ENCODE peak calls at places on chromosomes 16 and 17, in five cellular contexts. One of them, this sample, is unnamed.

GRCh38 chr16:48583075-48584065 is 26.6 kb downstream of the N4BP1 start:
- DNase-seq in PC-9: no peak
- DNase-seq in cardiac fibroblast: peak
- DNase-seq in endothelial cell: no peak
- DNase-seq in Peyer's patch: no peak
- DNase-seq in this sample: no peak

GRCh38 chr16:56041556-56042140 is 149.6 kb upstream of the GNAO1 start:
- DNase-seq in PC-9: peak
- DNase-seq in cardiac fibroblast: peak
- DNase-seq in endothelial cell: peak
- DNase-seq in Peyer's patch: peak
- DNase-seq in this sample: peak

GRCh38 chr17:82889496-82890338 is 49.9 kb upstream of the ZNF750 start:
- DNase-seq in PC-9: peak
- DNase-seq in cardiac fibroblast: no peak
- DNase-seq in endothelial cell: no peak
- DNase-seq in Peyer's patch: no peak
- DNase-seq in this sample: no peak

GRCh38 chr17:44766409-44767038 is 7.7 kb downstream of the ADAM11 start:
- DNase-seq in PC-9: no peak
- DNase-seq in cardiac fibroblast: no peak
- DNase-seq in endothelial cell: no peak
- DNase-seq in Peyer's patch: no peak
- DNase-seq in this sample: no peak

GRCh38 chr16:21260870-21261791 is 17.0 kb downstream of the CRYM start:
- DNase-seq in PC-9: peak
- DNase-seq in cardiac fibroblast: peak
- DNase-seq in endothelial cell: no peak
- DNase-seq in Peyer's patch: peak
- DNase-seq in this sample: no peak

GRCh38 chr17:33039874-33040273 is 48.2 kb downstream of the SPACA3 start:
- DNase-seq in PC-9: no peak
- DNase-seq in cardiac fibroblast: peak
- DNase-seq in endothelial cell: no peak
- DNase-seq in Peyer's patch: no peak
- DNase-seq in this sample: no peak

GRCh38 chr17:10799407-10799806 is 4.5 kb downstream of the TMEM238L start:
- DNase-seq in PC-9: no peak
- DNase-seq in cardiac fibroblast: no peak
- DNase-seq in endothelial cell: no peak
- DNase-seq in Peyer's patch: peak
- DNase-seq in this sample: no peak

GRCh38 chr17:1976000-1976682 is 49.0 kb downstream of the RTN4RL1 start:
- DNase-seq in PC-9: no peak
- DNase-seq in cardiac fibroblast: no peak
- DNase-seq in endothelial cell: no peak
- DNase-seq in Peyer's patch: no peak
- DNase-seq in this sample: no peak

GRCh38 chr17:29933379-29933778 is 3.4 kb upstream of the SSH2 start:
- DNase-seq in PC-9: no peak
- DNase-seq in cardiac fibroblast: peak
- DNase-seq in endothelial cell: no peak
- DNase-seq in Peyer's patch: no peak
- DNase-seq in this sample: no peak

GRCh38 chr16:70594569-70594968 is 51.8 kb upstream of the IL34 start:
- DNase-seq in PC-9: peak
- DNase-seq in cardiac fibroblast: no peak
- DNase-seq in endothelial cell: no peak
- DNase-seq in Peyer's patch: no peak
- DNase-seq in this sample: no peak

GRCh38 chr17:34997355-34997862 is 17.1 kb downstream of the LIG3 start:
- DNase-seq in PC-9: no peak
- DNase-seq in cardiac fibroblast: peak
- DNase-seq in endothelial cell: no peak
- DNase-seq in Peyer's patch: peak
- DNase-seq in this sample: no peak

GRCh38 chr16:86306811-86307517 is 203.4 kb upstream of the FOXF1 start:
- DNase-seq in PC-9: no peak
- DNase-seq in cardiac fibroblast: peak
- DNase-seq in endothelial cell: no peak
- DNase-seq in Peyer's patch: no peak
- DNase-seq in this sample: no peak

GRCh38 chr17:74430385-74430705 is 1.5 kb upstream of the GPRC5C start:
- DNase-seq in PC-9: no peak
- DNase-seq in cardiac fibroblast: no peak
- DNase-seq in endothelial cell: no peak
- DNase-seq in Peyer's patch: no peak
- DNase-seq in this sample: no peak

GRCh38 chr17:69828087-69828486 is 246.9 kb upstream of the KCNJ16 start:
- DNase-seq in PC-9: no peak
- DNase-seq in cardiac fibroblast: peak
- DNase-seq in endothelial cell: no peak
- DNase-seq in Peyer's patch: no peak
- DNase-seq in this sample: no peak

DNA sequence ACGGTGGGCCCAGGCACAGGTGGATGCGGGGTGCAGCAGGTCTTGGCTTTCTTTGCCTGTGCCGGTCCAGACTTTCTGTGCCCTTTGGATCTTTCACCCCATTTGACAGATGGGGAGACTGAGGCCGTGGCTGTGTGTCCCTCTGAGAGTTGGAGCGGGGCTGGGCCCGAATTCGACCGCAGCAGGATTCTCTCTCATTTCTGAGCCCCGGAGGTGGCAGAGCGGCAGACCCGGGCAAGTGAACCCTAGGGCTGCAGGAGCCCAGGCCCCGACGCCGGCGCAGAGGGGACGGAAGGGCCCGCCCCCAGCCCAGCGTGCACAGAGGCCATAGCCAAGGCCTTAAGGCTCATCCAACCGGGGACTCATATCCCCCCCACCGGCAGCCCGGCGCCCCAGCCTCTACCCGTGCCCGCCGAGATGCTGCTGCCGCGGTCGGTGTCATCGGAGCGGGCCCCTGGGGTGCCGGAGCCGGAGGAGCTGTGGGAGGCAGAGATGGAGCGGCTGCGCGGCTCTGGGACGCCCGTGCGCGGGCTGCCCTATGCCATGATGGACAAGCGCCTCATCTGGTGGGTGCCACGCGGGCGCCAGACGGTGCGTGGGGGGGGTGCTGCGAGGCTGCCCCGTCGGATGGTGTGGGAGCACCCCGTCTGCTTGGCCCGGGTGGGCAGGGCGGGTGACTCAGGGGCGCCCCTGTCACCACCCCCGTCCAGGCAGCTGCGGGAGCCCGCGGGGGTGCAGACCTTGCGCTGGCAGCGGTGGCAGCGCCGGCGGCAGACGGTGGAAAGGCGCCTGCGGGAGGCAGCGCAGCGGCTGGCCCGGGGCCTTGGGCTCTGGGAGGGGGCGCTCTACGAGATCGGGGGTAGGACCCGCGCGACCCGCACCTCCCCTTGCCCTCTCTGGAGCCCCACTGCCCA is 858 bp downstream of the TMC8 start:
- DNase-seq in PC-9: no peak
- DNase-seq in cardiac fibroblast: no peak
- DNase-seq in endothelial cell: no peak
- DNase-seq in Peyer's patch: peak
- DNase-seq in this sample: peak
- TF ChIP-seq CTCF in PC-9: no peak
- TF ChIP-seq CTCF in cardiac fibroblast: no peak
- TF ChIP-seq CTCF in endothelial cell: no peak
- TF ChIP-seq CTCF in Peyer's patch: no peak
- TF ChIP-seq CTCF in this sample: no peak

GRCh38 chr17:76089680-76090516 is 10.9 kb downstream of the ZACN start:
- DNase-seq in PC-9: no peak
- DNase-seq in cardiac fibroblast: no peak
- DNase-seq in endothelial cell: no peak
- DNase-seq in Peyer's patch: no peak
- DNase-seq in this sample: no peak

GRCh38 chr17:76088868-76089576 is 10.0 kb downstream of the ZACN start:
- DNase-seq in PC-9: no peak
- DNase-seq in cardiac fibroblast: no peak
- DNase-seq in endothelial cell: no peak
- DNase-seq in Peyer's patch: no peak
- DNase-seq in this sample: no peak

GRCh38 chr17:76086384-76086783 is 7.4 kb downstream of the ZACN start:
- DNase-seq in PC-9: no peak
- DNase-seq in cardiac fibroblast: no peak
- DNase-seq in endothelial cell: no peak
- DNase-seq in Peyer's patch: no peak
- DNase-seq in this sample: no peak

GRCh38 chr17:76087531-76087930 is 8.5 kb downstream of the ZACN start:
- DNase-seq in PC-9: no peak
- DNase-seq in cardiac fibroblast: no peak
- DNase-seq in endothelial cell: no peak
- DNase-seq in Peyer's patch: no peak
- DNase-seq in this sample: no peak

GRCh38 chr17:76088041-76088867 is 9.3 kb downstream of the ZACN start:
- DNase-seq in PC-9: no peak
- DNase-seq in cardiac fibroblast: no peak
- DNase-seq in endothelial cell: no peak
- DNase-seq in Peyer's patch: no peak
- DNase-seq in this sample: no peak
- TF ChIP-seq CTCF in PC-9: no peak
- TF ChIP-seq CTCF in cardiac fibroblast: no peak
- TF ChIP-seq CTCF in endothelial cell: no peak
- TF ChIP-seq CTCF in Peyer's patch: no peak
- TF ChIP-seq CTCF in this sample: no peak

DNA sequence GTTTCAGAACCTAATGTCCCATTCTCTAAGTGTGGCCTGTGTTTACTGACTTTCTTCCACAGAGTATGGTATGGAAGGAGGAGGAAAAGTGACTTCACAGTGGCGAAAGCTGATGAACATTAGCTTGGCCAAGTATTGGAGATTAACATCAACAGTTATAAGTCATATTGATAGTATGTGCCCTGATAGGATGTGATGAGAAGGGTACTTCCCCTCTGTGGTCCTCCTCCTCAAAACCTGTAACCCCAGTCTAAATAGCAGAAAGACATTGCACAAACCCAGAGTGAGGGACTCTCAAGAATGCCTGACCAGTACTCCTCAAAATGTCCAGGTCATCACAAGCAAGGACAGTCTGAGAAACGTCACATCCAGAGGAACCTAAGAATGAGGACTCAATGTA is 73.1 kb downstream of the CLEC16A start:
- DNase-seq in PC-9: no peak
- DNase-seq in cardiac fibroblast: no peak
- DNase-seq in endothelial cell: no peak
- DNase-seq in Peyer's patch: no peak
- DNase-seq in this sample: no peak
- TF ChIP-seq CTCF in PC-9: no peak
- TF ChIP-seq CTCF in cardiac fibroblast: no peak
- TF ChIP-seq CTCF in endothelial cell: no peak
- TF ChIP-seq CTCF in Peyer's patch: no peak
- TF ChIP-seq CTCF in this sample: no peak

DNA sequence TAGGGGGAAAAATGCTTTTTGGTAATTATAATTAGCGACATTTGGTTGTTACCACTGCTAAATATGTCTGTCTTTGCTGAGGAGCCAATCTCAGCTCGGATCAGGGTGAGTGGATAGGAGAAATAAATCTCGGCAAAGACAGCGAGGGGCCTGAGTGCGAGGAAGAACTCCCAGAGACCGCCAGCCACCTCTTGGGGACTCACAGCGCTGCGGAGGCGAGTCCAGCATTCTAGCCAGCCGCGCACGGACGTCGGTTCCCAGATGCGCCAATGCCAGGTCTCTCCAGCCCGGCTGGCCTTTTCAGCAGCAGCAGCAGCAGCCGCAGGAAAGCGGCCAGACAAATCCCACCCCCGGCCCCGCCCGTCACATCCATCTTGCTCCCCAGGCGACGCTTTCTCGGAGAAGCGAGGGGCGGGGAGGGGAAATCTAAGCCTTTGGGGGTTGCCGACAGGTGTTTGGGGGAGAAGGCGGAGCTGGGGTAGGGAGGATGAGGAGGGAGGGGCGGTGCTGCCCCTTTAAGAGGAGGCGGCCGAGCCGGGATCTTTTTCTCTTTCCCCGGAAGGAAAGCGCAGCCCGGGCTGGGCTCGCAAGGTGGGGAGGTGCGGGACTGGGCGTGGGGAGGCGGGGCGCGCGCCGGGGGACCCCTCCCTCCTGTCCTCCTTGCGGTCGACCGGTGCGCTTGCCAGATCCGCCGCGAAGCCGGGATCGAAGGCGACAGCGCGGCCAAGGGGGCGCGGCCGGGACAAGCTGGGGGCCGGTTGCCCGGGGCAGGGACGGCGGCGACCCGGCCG is at the start of gene ITGA3:
- DNase-seq in PC-9: peak
- DNase-seq in cardiac fibroblast: peak
- DNase-seq in endothelial cell: peak
- DNase-seq in Peyer's patch: peak
- DNase-seq in this sample: peak
- TF ChIP-seq CTCF in PC-9: peak
- TF ChIP-seq CTCF in cardiac fibroblast: no peak
- TF ChIP-seq CTCF in endothelial cell: no peak
- TF ChIP-seq CTCF in Peyer's patch: no peak
- TF ChIP-seq CTCF in this sample: no peak